ENCODE peak calls at places on chromosomes 5 and 9, in seven cellular contexts. O, Y, I, B, V, P and G are unnamed samples.

GRCh38 chr5:78638423-78638822 is 10.1 kb downstream of the LHFPL2 start:
- DNase-seq in Y (no peak), P (no peak), O (peak; percentile 64), B (no peak), I (peak; percentile 56), V (no peak), G (peak; percentile 92)

GRCh38 chr9:94818196-94818541 is 91.7 kb downstream of the AOPEP start:
- DNase-seq in V (no peak), O (no peak), I (no peak), Y (no peak), B (no peak), P (no peak), G (no peak)

GRCh38 chr9:115117999-115118470 is at the start of gene TNC:
- DNase-seq in V (no peak), I (no peak), P (no peak), Y (no peak), O (peak; percentile 64), B (no peak), G (no peak)

GRCh38 chr9:136833381-136834142 is 8.7 kb upstream of the AJM1 start:
- DNase-seq in O (no peak), I (no peak), B (no peak), P (no peak), Y (no peak), V (no peak), G (no peak)

GRCh38 chr5:88193896-88194295 is 74.7 kb downstream of the TMEM161B start:
- DNase-seq in V (no peak), O (no peak), I (no peak), P (no peak), Y (no peak), B (no peak), G (no peak)

GRCh38 chr5:119332978-119333401 is 22.8 kb upstream of the TNFAIP8 start:
- DNase-seq in B (no peak), Y (no peak), V (no peak), O (no peak), P (no peak), I (no peak), G (no peak)

GRCh38 chr5:167639761-167640160 is 651.7 kb upstream of the WWC1 start:
- DNase-seq in B (no peak), V (no peak), I (no peak), Y (no peak), O (no peak), P (no peak), G (no peak)

GRCh38 chr9:127175319-127175715 is 52.9 kb upstream of the ANGPTL2 start:
- DNase-seq in I (no peak), V (no peak), Y (no peak), P (no peak), O (no peak), B (no peak), G (no peak)

GRCh38 chr5:102888483-102888882 is 133.4 kb downstream of the PAM start:
- DNase-seq in P (no peak), V (no peak), I (no peak), B (no peak), O (no peak), Y (no peak), G (no peak)

GRCh38 chr9:75210215-75210614 is 121.9 kb downstream of the OSTF1 start:
- DNase-seq in P (no peak), Y (no peak), I (no peak), V (no peak), O (no peak), B (no peak), G (no peak)

GRCh38 chr9:131731237-131731995 is 8.5 kb downstream of the RAPGEF1 start:
- DNase-seq in P (no peak), O (no peak), B (no peak), V (no peak), I (peak; percentile 71), Y (no peak), G (no peak)

GRCh38 chr9:4328723-4329122 is 28.9 kb upstream of the GLIS3 start:
- DNase-seq in B (no peak), Y (no peak), V (no peak), O (no peak), P (no peak), I (no peak), G (no peak)

GRCh38 chr5:171418982-171419662 is at the start of gene FGF18:
- DNase-seq in P (no peak), O (peak; percentile 74), B (no peak), I (peak; percentile 56), Y (peak; percentile 44), V (peak; percentile 56), G (no peak)

GRCh38 chr5:2891781-2892180 is 140.3 kb upstream of the IRX2 start:
- DNase-seq in V (no peak), O (no peak), P (no peak), Y (no peak), B (no peak), I (no peak), G (no peak)

GRCh38 chr9:136135326-136136126 is 16.9 kb upstream of the TMEM250 start:
- DNase-seq in O (peak; percentile 55), P (no peak), I (no peak), B (no peak), Y (no peak), V (no peak), G (no peak)

GRCh38 chr5:132438931-132439330 is 51.6 kb downstream of the IRF1 start:
- DNase-seq in B (no peak), I (no peak), Y (no peak), O (no peak), V (no peak), P (no peak), G (no peak)

GRCh38 chr9:36798350-36799065 is 225.8 kb downstream of the MELK start:
- DNase-seq in V (no peak), B (no peak), Y (peak; percentile 33), P (no peak), O (peak; percentile 50), I (peak; percentile 24), G (no peak)

GRCh38 chr5:67774153-67774552 is 441.4 kb upstream of the PIK3R1 start:
- DNase-seq in B (no peak), I (peak; percentile 68), Y (no peak), V (no peak), P (no peak), O (no peak), G (no peak)

GRCh38 chr5:14945450-14945849 is 73.9 kb upstream of the ANKH start:
- DNase-seq in V (no peak), I (no peak), B (no peak), O (no peak), P (no peak), Y (no peak), G (no peak)

GRCh38 chr5:92505145-92505544 is 1075.9 kb downstream of the NR2F1-AS1 start:
- DNase-seq in I (no peak), Y (no peak), B (no peak), V (no peak), O (no peak), P (no peak), G (no peak)

GRCh38 chr9:113298924-113299770 is 4.0 kb downstream of the RNF183 start:
- DNase-seq in V (no peak), B (no peak), I (no peak), P (no peak), Y (no peak), O (no peak), G (no peak)

GRCh38 chr5:15674716-15675115 is 174.7 kb downstream of the FBXL7 start:
- DNase-seq in I (no peak), P (no peak), Y (no peak), O (no peak), B (no peak), V (no peak), G (no peak)

GRCh38 chr5:128965011-128965637 is at the start of gene SLC27A6:
- DNase-seq in O (peak; percentile 81), V (peak; percentile 21), P (no peak), Y (peak; percentile 55), I (no peak), B (no peak), G (no peak)

GRCh38 chr9:98913705-98914104 is 30.0 kb upstream of the COL15A1 start:
- DNase-seq in I (no peak), B (no peak), Y (no peak), P (no peak), V (no peak), O (no peak), G (no peak)

GRCh38 chr5:52502591-52502990 is 285.1 kb upstream of the ITGA1 start:
- DNase-seq in B (no peak), V (no peak), P (no peak), Y (no peak), I (no peak), O (peak; percentile 32), G (no peak)

GRCh38 chr5:122163151-122164069 is 34.1 kb downstream of the ZNF474 start:
- DNase-seq in Y (no peak), B (no peak), I (no peak), V (no peak), O (no peak), P (no peak), G (peak; percentile 62)

GRCh38 chr9:2494571-2494970 is 127.0 kb upstream of the VLDLR start:
- DNase-seq in P (no peak), O (no peak), I (no peak), B (peak; percentile 39), V (no peak), Y (no peak), G (no peak)

DNA sequence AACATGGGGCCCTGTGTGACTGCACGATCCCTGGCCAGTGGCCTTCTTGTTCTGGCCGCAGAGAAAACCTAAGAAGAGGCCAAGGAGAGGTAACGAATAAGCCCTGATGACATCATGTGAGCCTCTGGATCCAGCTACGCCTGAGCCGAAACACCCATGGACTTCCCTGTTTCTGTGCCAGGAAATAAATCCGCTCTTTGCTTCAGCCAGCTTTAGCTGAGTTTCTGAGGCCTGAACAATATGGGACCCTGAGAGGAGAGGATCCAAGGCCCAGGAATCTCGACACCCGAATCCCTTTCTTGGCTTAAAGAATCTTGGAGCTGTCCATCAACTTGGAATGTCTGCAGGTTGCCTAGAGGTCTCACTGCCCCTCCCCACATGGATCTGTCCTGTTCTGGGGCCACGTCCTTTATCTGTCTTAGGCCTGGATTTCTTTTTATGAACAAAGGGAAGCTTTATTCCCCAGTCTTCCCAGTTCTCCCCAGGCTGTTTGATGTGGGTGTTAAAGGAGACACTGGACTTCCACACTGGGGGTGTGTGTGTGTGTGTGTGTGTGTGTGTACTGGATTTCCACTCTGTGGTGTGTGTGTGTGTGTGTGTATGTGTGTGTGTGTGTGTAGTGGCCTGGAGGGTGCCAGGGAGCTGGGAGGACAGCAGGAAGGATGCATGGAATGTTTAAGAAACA is 13.7 kb downstream of the IER5L start:
- DNase-seq in P (no peak), I (peak; percentile 72), V (no peak), B (no peak), Y (no peak), O (no peak), G (no peak)
- TF ChIP-seq POLR2AphosphoS5 in P (no peak), I (no peak), V (no peak), B (no peak), Y (no peak), O (no peak), G (no peak)

GRCh38 chr5:80177236-80177635 is 78.6 kb downstream of the SERINC5 start:
- DNase-seq in Y (no peak), P (no peak), B (no peak), O (no peak), I (no peak), V (no peak), G (no peak)
- H3K4me3 ChIP-seq in Y (no peak overlapping the region), P (no peak overlapping the region), B (no peak overlapping the region), O (no peak overlapping the region), I (no peak overlapping the region), V (no peak overlapping the region), G (no peak overlapping the region)

GRCh38 chr9:72871685-72872084 is 81.2 kb downstream of the ALDH1A1 start:
- DNase-seq in Y (no peak), O (no peak), B (no peak), V (peak; percentile 26), I (peak; percentile 16), P (no peak), G (no peak)
- TF ChIP-seq SIN3A in Y (no peak), O (no peak), B (no peak), V (no peak), I (no peak), P (no peak), G (no peak)

GRCh38 chr9:6557883-6558282 is 87.6 kb downstream of the GLDC start:
- DNase-seq in Y (no peak), P (no peak), V (no peak), B (no peak), O (peak; percentile 69), I (no peak), G (no peak)
- TF ChIP-seq POLR2AphosphoS5 in Y (no peak), P (no peak), V (no peak), B (no peak), O (no peak), I (no peak), G (no peak)